ENCODE peak calls at places on chromosomes 11 and 22, in nine cellular contexts. H is activated T-cell treated with anti-CD3 and anti-CD28 coated beads for 1 hour, W is HT1080, X is NCI-H1105, F is astrocyte of the spinal cord, U is brain microvascular endothelial cell, R is T follicular helper cell, T is LoVo, Y is stromal cell of bone marrow. D is an unnamed sample.
A peak's percentile ranks its signal among the peaks of the same experiment; 100 is the strongest.

GRCh38 chr11:130103296-130103814 is 33.7 kb downstream of the APLP2 start:
- DNase-seq in H (no peak), W (peak; percentile 93), X (no peak), F (peak; percentile 95), U (peak; percentile 95), R (no peak), T (peak; percentile 15), Y (peak; percentile 95), D (peak; percentile 21)

GRCh38 chr11:117912497-117912896 is 16.7 kb downstream of the TMPRSS13 start:
- DNase-seq in H (no peak), W (no peak), X (no peak), F (no peak), U (no peak), R (no peak), T (no peak), Y (no peak), D (no peak)

GRCh38 chr11:20032577-20033265 is 127.6 kb downstream of the DBX1 start:
- DNase-seq in H (no peak), W (no peak), X (no peak), F (no peak), U (no peak), R (no peak), T (no peak), Y (no peak), D (no peak)

GRCh38 chr11:48087974-48088681 is 107.8 kb downstream of the PTPRJ start:
- DNase-seq in H (no peak), W (no peak), X (peak; percentile 28), F (no peak), U (no peak), R (no peak), T (no peak), Y (no peak), D (no peak)

GRCh38 chr11:121328967-121329653 is 36.5 kb downstream of the SC5D start:
- DNase-seq in H (no peak), W (peak; percentile 14), X (no peak), F (no peak), U (no peak), R (no peak), T (no peak), Y (no peak), D (no peak)

GRCh38 chr11:112652786-112653390 is 308.3 kb upstream of the NCAM1 start:
- DNase-seq in H (no peak), W (peak; percentile 81), X (no peak), F (peak; percentile 70), U (no peak), R (no peak), T (no peak), Y (peak; percentile 40), D (no peak)

GRCh38 chr22:47371263-47372090 is 609.0 kb downstream of the TBC1D22A start:
- DNase-seq in H (no peak), W (no peak), X (no peak), F (no peak), U (no peak), R (no peak), T (no peak), Y (no peak), D (peak; percentile 16)

GRCh38 chr11:60950933-60951610 is 904 bp downstream of the SLC15A3 start:
- DNase-seq in H (no peak), W (no peak), X (no peak), F (no peak), U (no peak), R (no peak), T (no peak), Y (no peak), D (peak; percentile 60)

GRCh38 chr22:29713156-29713715 is 6.6 kb upstream of the CABP7 start:
- DNase-seq in H (no peak), W (no peak), X (no peak), F (no peak), U (no peak), R (no peak), T (no peak), Y (no peak), D (peak; percentile 77)

GRCh38 chr11:78798567-78799170 is 224.0 kb upstream of the NARS2 start:
- DNase-seq in H (no peak), W (peak; percentile 58), X (peak; percentile 27), F (peak; percentile 66), U (peak; percentile 54), R (peak; percentile 6), T (peak; percentile 44), Y (no peak), D (peak; percentile 81)

GRCh38 chr22:42194104-42194851 is 63.7 kb upstream of the CYP2D6 start:
- DNase-seq in H (no peak), W (no peak), X (no peak), F (no peak), U (no peak), R (no peak), T (no peak), Y (no peak), D (no peak)

GRCh38 chr22:23256986-23257888 is 76.9 kb downstream of the BCR start:
- DNase-seq in H (no peak), W (no peak), X (no peak), F (no peak), U (no peak), R (no peak), T (no peak), Y (peak; percentile 46), D (no peak)

GRCh38 chr11:46382644-46383403 is 1.4 kb downstream of the MDK start:
- DNase-seq in H (no peak), W (peak; percentile 34), X (peak; percentile 31), F (no peak), U (no peak), R (no peak), T (peak; percentile 39), Y (no peak), D (peak; percentile 74)

GRCh38 chr11:74925281-74925680 is 23.6 kb downstream of the XRRA1 start:
- DNase-seq in H (no peak), W (no peak), X (no peak), F (peak; percentile 24), U (no peak), R (no peak), T (no peak), Y (no peak), D (no peak)

GRCh38 chr22:32804036-32804435 is 2.5 kb downstream of the TIMP3 start:
- DNase-seq in H (no peak), W (no peak), X (no peak), F (peak; percentile 71), U (peak; percentile 75), R (no peak), T (no peak), Y (no peak), D (no peak)

GRCh38 chr11:794766-795637 is 3.1 kb downstream of the SLC25A22 start:
- DNase-seq in H (no peak), W (no peak), X (peak; percentile 14), F (no peak), U (no peak), R (no peak), T (no peak), Y (no peak), D (no peak)

GRCh38 chr11:59776210-59777066 is 21.3 kb downstream of the STX3 start:
- DNase-seq in H (no peak), W (peak; percentile 88), X (no peak), F (peak; percentile 68), U (peak; percentile 61), R (no peak), T (peak; percentile 95), Y (no peak), D (no peak)

GRCh38 chr22:45359627-45360026 is 49.9 kb downstream of the FAM118A start:
- DNase-seq in H (no peak), W (no peak), X (no peak), F (no peak), U (no peak), R (no peak), T (no peak), Y (no peak), D (no peak)

GRCh38 chr11:19597194-19597593 is 115.4 kb upstream of the NAV2 start:
- DNase-seq in H (no peak), W (no peak), X (no peak), F (peak; percentile 83), U (peak; percentile 83), R (no peak), T (no peak), Y (peak; percentile 77), D (no peak)

GRCh38 chr22:49272546-49273125 is 555.0 kb downstream of the BRD1 start:
- DNase-seq in H (no peak), W (no peak), X (no peak), F (no peak), U (no peak), R (no peak), T (no peak), Y (no peak), D (no peak)

GRCh38 chr11:118930152-118930712 is 4.5 kb upstream of the BCL9L start:
- DNase-seq in H (peak; percentile 83), W (peak; percentile 68), X (peak; percentile 98), F (peak; percentile 78), U (peak; percentile 69), R (peak; percentile 80), T (peak; percentile 92), Y (peak; percentile 51), D (peak; percentile 89)

GRCh38 chr11:71179877-71180276 is 72.5 kb downstream of the SHANK2 start:
- DNase-seq in H (no peak), W (no peak), X (no peak), F (no peak), U (no peak), R (no peak), T (no peak), Y (no peak), D (no peak)

GRCh38 chr11:17256512-17256911 is 20.0 kb upstream of the NUCB2 start:
- DNase-seq in H (no peak), W (peak; percentile 90), X (no peak), F (peak; percentile 83), U (peak; percentile 91), R (no peak), T (peak; percentile 12), Y (peak; percentile 89), D (no peak)

GRCh38 chr11:48096588-48097525 is 116.5 kb downstream of the PTPRJ start:
- DNase-seq in H (no peak), W (no peak), X (no peak), F (peak; percentile 45), U (no peak), R (no peak), T (no peak), Y (no peak), D (no peak)

GRCh38 chr11:19980957-19981669 is 179.2 kb downstream of the DBX1 start:
- DNase-seq in H (no peak), W (no peak), X (no peak), F (peak; percentile 62), U (peak; percentile 69), R (no peak), T (no peak), Y (no peak), D (no peak)

GRCh38 chr11:69956669-69957190 is 121.4 kb upstream of the ANO1 start:
- DNase-seq in H (no peak), W (no peak), X (no peak), F (no peak), U (no peak), R (no peak), T (no peak), Y (no peak), D (no peak)

GRCh38 chr11:117618956-117619355 is 178.1 kb downstream of the DSCAML1 start:
- DNase-seq in H (no peak), W (no peak), X (no peak), F (no peak), U (no peak), R (no peak), T (no peak), Y (no peak), D (no peak)

GRCh38 chr11:44565746-44566558 is 489 bp downstream of the CD82 start:
- DNase-seq in H (no peak), W (no peak), X (peak; percentile 22), F (no peak), U (no peak), R (no peak), T (no peak), Y (no peak), D (no peak)

GRCh38 chr11:110463153-110463552 is 33.4 kb downstream of the FDX1 start:
- DNase-seq in H (no peak), W (peak; percentile 41), X (peak; percentile 16), F (peak; percentile 57), U (peak; percentile 53), R (no peak), T (no peak), Y (peak; percentile 37), D (peak; percentile 51)

GRCh38 chr11:78453140-78453935 is 35.7 kb upstream of the GAB2 start:
- DNase-seq in H (no peak), W (no peak), X (no peak), F (peak; percentile 32), U (no peak), R (no peak), T (no peak), Y (no peak), D (no peak)

GRCh38 chr11:134409552-134410429 is 2.3 kb downstream of the B3GAT1 start:
- DNase-seq in H (no peak), W (no peak), X (no peak), F (no peak), U (no peak), R (no peak), T (no peak), Y (no peak), D (peak; percentile 42)

D was measured in retina.